ENCODE peak calls at places on chromosome 2, in seven cellular contexts. U is mesendoderm, Z is heart left ventricle, L is Panc1, N is sigmoid colon, C is Caco-2, R is GM23248. D is an unnamed sample. For H3K36me3, the result is how much of the 10 kb centered on the place peaks cover.

GRCh38 chr2:108594132-108594981 is 60.1 kb downstream of the LIMS1 start:
- DNase-seq in U (peak), Z (no peak), L (no peak), N (no peak), C (no peak), R (peak), D (no peak)

GRCh38 chr2:127810156-127810636 is 775 bp downstream of the WDR33 start:
- DNase-seq in U (peak), Z (no peak), L (no peak), N (no peak), C (peak), R (peak), D (peak)

GRCh38 chr2:191855382-191855781 is 8.5 kb upstream of the CAVIN2 start:
- DNase-seq in U (no peak), Z (no peak), L (no peak), N (no peak), C (no peak), R (no peak), D (no peak)

GRCh38 chr2:9235388-9236344 is 29.1 kb downstream of the ASAP2 start:
- DNase-seq in U (no peak), Z (no peak), L (no peak), N (no peak), C (no peak), R (peak), D (no peak)

GRCh38 chr2:199160677-199161465 is 296.9 kb downstream of the SATB2 start:
- DNase-seq in U (no peak), Z (no peak), L (no peak), N (no peak), C (no peak), R (peak), D (no peak)

GRCh38 chr2:178414266-178415247 is 36.4 kb downstream of the PRKRA start:
- DNase-seq in U (peak), Z (peak), L (peak), N (peak), C (peak), R (peak), D (peak)

GRCh38 chr2:105328281-105329196 is 996 bp downstream of the TGFBRAP1 start:
- DNase-seq in U (peak), Z (no peak), L (no peak), N (peak), C (peak), R (peak), D (peak)

GRCh38 chr2:10004401-10004800 is 38.9 kb upstream of the KLF11 start:
- DNase-seq in U (no peak), Z (no peak), L (no peak), N (no peak), C (no peak), R (no peak), D (no peak)

GRCh38 chr2:221529943-221530652 is 42.0 kb downstream of the EPHA4 start:
- DNase-seq in U (no peak), Z (no peak), L (no peak), N (no peak), C (no peak), R (peak), D (no peak)

GRCh38 chr2:159195719-159196118 is 90.8 kb downstream of the WDSUB1 start:
- DNase-seq in U (no peak), Z (peak), L (no peak), N (no peak), C (no peak), R (no peak), D (no peak)

GRCh38 chr2:109513749-109514588 is 99.8 kb downstream of the SEPTIN10 start:
- DNase-seq in U (no peak), Z (no peak), L (no peak), N (peak), C (no peak), R (peak), D (no peak)

GRCh38 chr2:129619471-129619870 is 360.0 kb upstream of the RAB6C start:
- DNase-seq in U (peak), Z (no peak), L (no peak), N (no peak), C (no peak), R (no peak), D (no peak)

GRCh38 chr2:192128655-192129054 is 66.1 kb downstream of the TMEFF2 start:
- DNase-seq in U (no peak), Z (no peak), L (no peak), N (no peak), C (no peak), R (peak), D (no peak)

GRCh38 chr2:85653996-85654395 is 14.0 kb downstream of the SFTPB start:
- DNase-seq in U (no peak), Z (no peak), L (no peak), N (no peak), C (no peak), R (no peak), D (no peak)

GRCh38 chr2:234060236-234060635 is 9.7 kb downstream of the SPP2 start:
- DNase-seq in U (no peak), Z (no peak), L (no peak), N (no peak), C (no peak), R (no peak), D (no peak)

GRCh38 chr2:73989972-73990371 is 5.3 kb downstream of the TET3 start:
- DNase-seq in U (no peak), Z (no peak), L (no peak), N (no peak), C (no peak), R (no peak), D (no peak)

GRCh38 chr2:164260506-164260905 is 360.8 kb downstream of the GRB14 start:
- DNase-seq in U (no peak), Z (no peak), L (no peak), N (no peak), C (no peak), R (peak), D (no peak)

GRCh38 chr2:68653034-68653433 is 9.7 kb downstream of the PROKR1 start:
- DNase-seq in U (no peak), Z (no peak), L (no peak), N (no peak), C (no peak), R (no peak), D (no peak)

GRCh38 chr2:70977605-70978205 is 725 bp upstream of the ANKRD53 start:
- DNase-seq in U (no peak), Z (no peak), L (no peak), N (peak), C (no peak), R (peak), D (no peak)

GRCh38 chr2:199977984-199978415 is 22.6 kb downstream of the MAIP1 start:
- DNase-seq in U (no peak), Z (no peak), L (no peak), N (no peak), C (peak), R (peak), D (no peak)

GRCh38 chr2:165193178-165193777 is 10.6 kb downstream of the SCN3A start:
- DNase-seq in U (no peak), Z (no peak), L (no peak), N (no peak), C (no peak), R (no peak), D (no peak)

GRCh38 chr2:7012141-7012809 is 95.1 kb downstream of the RNF144A start:
- DNase-seq in U (no peak), Z (peak), L (no peak), N (peak), C (no peak), R (peak), D (no peak)

GRCh38 chr2:38599706-38600105 is 3.0 kb downstream of the HNRNPLL start:
- DNase-seq in U (no peak), Z (no peak), L (no peak), N (no peak), C (no peak), R (peak), D (peak)

GRCh38 chr2:205868773-205869333 is 186.6 kb downstream of the NRP2 start:
- DNase-seq in U (no peak), Z (no peak), L (no peak), N (no peak), C (no peak), R (no peak), D (no peak)

GRCh38 chr2:1233280-1233679 is 180.0 kb upstream of the TPO start:
- DNase-seq in U (no peak), Z (no peak), L (no peak), N (no peak), C (no peak), R (no peak), D (no peak)

GRCh38 chr2:2828774-2829368 is 497.8 kb upstream of the MYT1L start:
- DNase-seq in U (no peak), Z (no peak), L (no peak), N (no peak), C (no peak), R (no peak), D (no peak)

GRCh38 chr2:32812316-32812715 is 134.4 kb upstream of the LTBP1 start:
- DNase-seq in U (no peak), Z (no peak), L (no peak), N (no peak), C (no peak), R (no peak), D (no peak)

GRCh38 chr2:37846207-37846606 is 78.9 kb upstream of the RMDN2 start:
- DNase-seq in U (no peak), Z (no peak), L (no peak), N (no peak), C (no peak), R (no peak), D (no peak)

GRCh38 chr2:127052068-127052770 is 54.7 kb downstream of the BIN1 start:
- DNase-seq in U (no peak), Z (peak), L (no peak), N (peak), C (no peak), R (no peak), D (no peak)

GRCh38 chr2:217940261-217941220 is 62.3 kb downstream of the TNS1 start:
- DNase-seq in U (no peak), Z (peak), L (no peak), N (no peak), C (no peak), R (no peak), D (no peak)

GRCh38 chr2:46326231-46326980 is 29.2 kb downstream of the EPAS1 start:
- DNase-seq in U (no peak), Z (no peak), L (no peak), N (no peak), C (peak), R (peak), D (no peak)

GRCh38 chr2:150371066-150371812 is 116.2 kb downstream of the RND3 start:
- DNase-seq in U (peak), Z (no peak), L (no peak), N (no peak), C (peak), R (no peak), D (no peak)

GRCh38 chr2:44578401-44579135 is 216.8 kb downstream of the CAMKMT start:
- DNase-seq in U (no peak), Z (no peak), L (no peak), N (no peak), C (no peak), R (peak), D (no peak)

GRCh38 chr2:208062113-208062512 is 36.8 kb upstream of the PLEKHM3 start:
- DNase-seq in U (peak), Z (no peak), L (no peak), N (no peak), C (peak), R (peak), D (peak)

GRCh38 chr2:86360781-86361180 is 23.4 kb upstream of the REEP1 start:
- DNase-seq in U (peak), Z (no peak), L (no peak), N (no peak), C (no peak), R (no peak), D (peak)

GRCh38 chr2:96143231-96143847 is 1.9 kb downstream of the DUSP2 start:
- DNase-seq in U (no peak), Z (peak), L (no peak), N (peak), C (no peak), R (no peak), D (no peak)

GRCh38 chr2:222828572-222828971 is 32.3 kb upstream of the ACSL3 start:
- DNase-seq in U (no peak), Z (no peak), L (no peak), N (no peak), C (no peak), R (no peak), D (no peak)

GRCh38 chr2:38432827-38433606 is 55.9 kb upstream of the ATL2 start:
- DNase-seq in U (peak), Z (no peak), L (no peak), N (no peak), C (peak), R (no peak), D (peak)

DNA sequence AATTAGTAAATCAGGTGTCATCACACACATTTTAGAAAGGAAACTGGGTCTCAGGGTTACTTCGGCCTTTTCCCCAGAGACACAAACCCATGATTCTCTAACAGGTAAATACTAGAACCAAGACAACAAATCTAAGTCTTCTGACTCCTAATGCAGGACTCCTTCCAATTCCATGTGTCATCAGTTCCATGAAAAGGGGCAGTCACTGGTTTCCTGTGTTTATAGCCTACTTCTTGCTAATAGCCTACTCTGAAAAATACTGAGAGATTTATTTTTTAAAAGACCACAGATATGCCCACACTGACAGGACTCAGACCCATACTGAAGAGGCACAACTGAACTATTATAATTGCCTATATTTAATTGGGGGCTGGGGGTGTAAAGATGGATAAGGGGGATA is 33.0 kb downstream of the RAB1A start:
- DNase-seq in U (no peak), Z (no peak), L (no peak), N (no peak), C (no peak), R (peak), D (no peak)
- H3K36me3 ChIP-seq in U (under half), Z (half or more), L (under half), N (half or more), C (under half), R (half or more), D (under half)

GRCh38 chr2:212537311-212538155 is 1.1 kb downstream of the ERBB4 start:
- DNase-seq in U (peak), Z (peak), L (no peak), N (no peak), C (peak), R (peak), D (peak)
- H3K4me3 ChIP-seq in U (peak), Z (peak), L (peak), N (peak), C (peak), R (peak), D (peak)

DNA sequence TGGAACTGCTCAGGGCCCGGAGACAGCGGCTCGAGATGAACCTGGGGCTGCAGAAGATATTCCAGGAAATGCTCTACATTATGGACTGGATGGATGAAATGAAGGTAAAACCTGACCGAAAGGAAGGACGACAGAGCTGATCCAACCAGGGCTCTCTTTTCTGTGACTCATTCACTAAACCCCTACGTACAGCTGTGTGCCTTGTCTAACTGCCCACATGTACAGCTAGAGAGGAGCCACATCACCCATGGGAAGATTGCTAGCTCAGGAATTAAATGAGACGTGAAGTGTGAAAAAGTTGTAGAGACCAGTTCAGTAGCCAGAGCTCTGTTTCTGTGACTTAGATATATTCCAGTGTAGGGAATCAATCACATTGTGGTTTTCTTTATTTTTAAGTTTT is 97.3 kb upstream of the EML6 start:
- DNase-seq in U (no peak), Z (no peak), L (no peak), N (no peak), C (no peak), R (no peak), D (no peak)
- H3K36me3 ChIP-seq in U (under half), Z (half or more), L (under half), N (half or more), C (under half), R (half or more), D (half or more)

GRCh38 chr2:134412639-134412999 is 158.7 kb downstream of the MGAT5 start:
- DNase-seq in U (no peak), Z (no peak), L (no peak), N (no peak), C (no peak), R (no peak), D (no peak)

GRCh38 chr2:134411279-134411827 is 157.5 kb downstream of the MGAT5 start:
- DNase-seq in U (no peak), Z (no peak), L (no peak), N (no peak), C (no peak), R (no peak), D (no peak)

GRCh38 chr2:134413430-134413829 is 159.6 kb downstream of the MGAT5 start:
- DNase-seq in U (no peak), Z (no peak), L (no peak), N (no peak), C (no peak), R (peak), D (no peak)

GRCh38 chr2:134410831-134411231 is 157.0 kb downstream of the MGAT5 start:
- DNase-seq in U (no peak), Z (no peak), L (no peak), N (no peak), C (no peak), R (peak), D (no peak)

DNA sequence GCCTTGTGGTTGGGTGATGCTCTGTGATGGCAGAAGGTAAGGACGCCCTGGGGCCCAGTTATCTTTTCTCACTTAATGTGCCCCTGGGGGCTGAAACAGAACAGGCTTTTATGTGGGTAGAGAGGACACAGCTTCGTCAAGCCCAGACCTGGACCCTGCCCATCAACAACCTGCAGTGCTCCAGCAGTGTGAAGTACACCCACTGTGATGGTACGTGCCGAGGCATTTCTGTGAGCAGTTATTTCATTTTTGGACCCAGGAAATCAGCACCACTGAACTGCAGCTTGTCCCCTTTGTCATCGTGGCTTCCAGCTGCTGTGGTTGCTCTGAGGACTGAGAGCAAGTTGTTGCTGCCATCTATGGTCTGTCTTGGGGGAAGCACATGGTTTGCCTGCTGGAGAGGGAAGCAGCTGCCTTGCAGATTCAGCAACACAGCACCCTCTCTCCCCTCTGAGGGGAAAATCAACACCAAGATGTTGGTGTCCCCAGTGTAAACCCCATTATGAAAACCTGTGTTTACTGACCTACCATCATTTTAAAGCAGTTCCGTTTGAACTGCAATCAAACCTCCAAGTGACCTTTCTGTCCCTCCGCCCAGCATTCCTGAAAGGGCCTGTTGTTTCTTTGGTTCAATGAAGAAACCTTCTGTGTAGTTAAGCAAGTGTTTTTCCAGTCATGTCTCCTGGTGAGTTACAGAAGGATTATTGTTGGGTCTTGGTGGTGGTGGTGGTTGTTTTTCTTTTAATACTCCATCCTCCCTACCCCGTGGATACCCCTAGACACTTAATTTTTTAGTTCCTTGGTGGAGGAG is 158.2 kb downstream of the MGAT5 start:
- DNase-seq in U (peak), Z (peak), L (peak), N (peak), C (peak), R (peak), D (peak)
- H3K4me3 ChIP-seq in U (no peak), Z (no peak), L (no peak), N (no peak), C (no peak), R (no peak), D (no peak)

D was measured in HAP-1.